ENCODE peak calls at places on chromosomes 16 and 17, in seven cellular contexts. B is HFF-Myc, O is heart left ventricle, Z is aorta, H is H7, G is heart right ventricle, K is A549. D is an unnamed sample.

GRCh38 chr16:30131869-30132475 is 9.0 kb upstream of the MAPK3 start:
- DNase-seq in B (no peak), O (no peak), Z (no peak), H (no peak), G (no peak), K (no peak), D (no peak)

GRCh38 chr17:10809605-10810004 is 5.7 kb upstream of the TMEM238L start:
- DNase-seq in B (no peak), O (no peak), Z (no peak), H (no peak), G (no peak), K (no peak), D (no peak)

GRCh38 chr17:69358688-69359596 is 32.0 kb upstream of the ABCA5 start:
- DNase-seq in B (no peak), O (no peak), Z (no peak), H (peak), G (no peak), K (no peak), D (peak)

GRCh38 chr17:74147966-74148365 is 55.5 kb upstream of the RPL38 start:
- DNase-seq in B (no peak), O (no peak), Z (no peak), H (no peak), G (no peak), K (no peak), D (no peak)

GRCh38 chr17:59332890-59333377 is 1.5 kb downstream of the YPEL2 start:
- DNase-seq in B (no peak), O (no peak), Z (peak), H (no peak), G (peak), K (no peak), D (no peak)

GRCh38 chr17:66916946-66917345 is 47.6 kb upstream of the CACNG4 start:
- DNase-seq in B (no peak), O (no peak), Z (no peak), H (no peak), G (no peak), K (no peak), D (no peak)

GRCh38 chr17:69870751-69871199 is 204.2 kb upstream of the KCNJ16 start:
- DNase-seq in B (peak), O (no peak), Z (no peak), H (peak), G (no peak), K (no peak), D (no peak)

GRCh38 chr16:31703526-31704128 is 170.0 kb upstream of the ZNF267 start:
- DNase-seq in B (no peak), O (no peak), Z (no peak), H (peak), G (no peak), K (no peak), D (no peak)

GRCh38 chr17:51997723-51998122 is 160.8 kb downstream of the CA10 start:
- DNase-seq in B (no peak), O (no peak), Z (no peak), H (no peak), G (no peak), K (no peak), D (peak)

GRCh38 chr16:78638371-78638770 is 538.9 kb downstream of the WWOX start:
- DNase-seq in B (no peak), O (no peak), Z (no peak), H (no peak), G (no peak), K (no peak), D (no peak)

GRCh38 chr17:10106067-10106466 is 92.3 kb downstream of the GAS7 start:
- DNase-seq in B (no peak), O (no peak), Z (no peak), H (no peak), G (no peak), K (no peak), D (no peak)

GRCh38 chr16:66983033-66983432 is 5.4 kb upstream of the CES4A start:
- DNase-seq in B (no peak), O (peak), Z (no peak), H (no peak), G (no peak), K (no peak), D (no peak)

GRCh38 chr16:23104032-23104955 is 45.0 kb downstream of the USP31 start:
- DNase-seq in B (no peak), O (no peak), Z (no peak), H (no peak), G (no peak), K (no peak), D (peak)

GRCh38 chr17:36889955-36890354 is 47.3 kb upstream of the LHX1 start:
- DNase-seq in B (no peak), O (no peak), Z (no peak), H (no peak), G (no peak), K (no peak), D (no peak)

GRCh38 chr17:51796026-51796425 is 362.5 kb downstream of the CA10 start:
- DNase-seq in B (no peak), O (no peak), Z (no peak), H (no peak), G (no peak), K (no peak), D (no peak)

GRCh38 chr17:31581022-31581483 is 189.6 kb downstream of the RAB11FIP4 start:
- DNase-seq in B (no peak), O (peak), Z (peak), H (peak), G (peak), K (no peak), D (no peak)

GRCh38 chr16:50213939-50214519 is 52.3 kb upstream of the ADCY7 start:
- DNase-seq in B (no peak), O (no peak), Z (no peak), H (peak), G (no peak), K (peak), D (no peak)

GRCh38 chr16:7025616-7026190 is 306.9 kb upstream of the RBFOX1 start:
- DNase-seq in B (no peak), O (peak), Z (peak), H (peak), G (peak), K (peak), D (peak)

GRCh38 chr16:14020141-14020540 is 51.0 kb upstream of the MRTFB start:
- DNase-seq in B (no peak), O (no peak), Z (no peak), H (no peak), G (no peak), K (no peak), D (no peak)

GRCh38 chr17:7307686-7308624 is 527 bp downstream of the EIF5A start:
- DNase-seq in B (no peak), O (peak), Z (peak), H (peak), G (no peak), K (peak), D (no peak)

GRCh38 chr16:59783191-59783590 is 1049.1 kb upstream of the GOT2 start:
- DNase-seq in B (no peak), O (no peak), Z (no peak), H (no peak), G (no peak), K (no peak), D (no peak)

GRCh38 chr17:29615492-29616299 is 7.0 kb downstream of the CORO6 start:
- DNase-seq in B (no peak), O (peak), Z (peak), H (peak), G (peak), K (peak), D (peak)

GRCh38 chr16:65740716-65741115 is 618.9 kb upstream of the CDH11 start:
- DNase-seq in B (no peak), O (no peak), Z (no peak), H (no peak), G (no peak), K (no peak), D (no peak)

GRCh38 chr16:59397638-59398037 is 663.5 kb upstream of the GOT2 start:
- DNase-seq in B (no peak), O (no peak), Z (no peak), H (no peak), G (no peak), K (no peak), D (no peak)

GRCh38 chr16:54342001-54342776 is 55.6 kb upstream of the IRX3 start:
- DNase-seq in B (no peak), O (no peak), Z (no peak), H (no peak), G (no peak), K (no peak), D (no peak)

GRCh38 chr17:30970757-30971567 is at the start of gene RNF135:
- DNase-seq in B (peak), O (peak), Z (peak), H (peak), G (peak), K (peak), D (no peak)

GRCh38 chr16:87043273-87044030 is 273.7 kb downstream of the C16orf95 start:
- DNase-seq in B (no peak), O (no peak), Z (no peak), H (no peak), G (peak), K (no peak), D (no peak)
- H3K4me3 ChIP-seq in B (no peak), O (peak), Z (no peak), H (no peak), G (no peak), K (no peak), D (no peak)

DNA sequence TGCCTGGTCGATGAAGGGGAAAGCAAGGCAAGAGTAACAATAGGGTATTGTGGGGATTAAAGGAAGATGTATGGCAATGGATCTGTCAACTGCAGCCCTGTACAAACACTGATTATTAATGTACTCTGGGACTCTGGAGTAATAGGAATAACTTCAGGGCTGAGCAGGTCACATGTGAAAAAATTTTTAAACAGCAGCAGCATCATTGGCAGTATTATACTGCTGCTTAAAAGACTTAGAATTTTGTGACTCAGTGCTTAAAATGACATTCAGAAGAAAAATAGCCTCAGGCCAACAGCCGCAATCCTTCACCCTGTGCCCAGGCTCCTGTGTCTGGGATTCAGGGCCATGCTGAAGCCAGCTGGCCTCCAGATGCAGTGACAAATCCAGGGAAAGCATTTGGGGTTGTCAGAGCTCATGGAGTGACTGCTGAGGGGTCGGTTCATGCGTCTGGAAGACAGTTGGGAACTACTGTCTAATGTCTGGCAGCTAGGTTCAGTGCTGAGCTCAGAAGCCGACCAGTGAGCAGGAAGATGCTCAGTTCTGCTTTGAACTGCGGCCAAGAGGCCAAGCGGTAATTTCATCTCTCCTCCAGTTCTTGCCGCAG is 22.2 kb downstream of the TEX2 start:
- DNase-seq in B (peak), O (peak), Z (peak), H (no peak), G (peak), K (no peak), D (no peak)
- H3K4me3 ChIP-seq in B (peak), O (no peak), Z (no peak), H (no peak), G (no peak), K (no peak), D (no peak)

DNA sequence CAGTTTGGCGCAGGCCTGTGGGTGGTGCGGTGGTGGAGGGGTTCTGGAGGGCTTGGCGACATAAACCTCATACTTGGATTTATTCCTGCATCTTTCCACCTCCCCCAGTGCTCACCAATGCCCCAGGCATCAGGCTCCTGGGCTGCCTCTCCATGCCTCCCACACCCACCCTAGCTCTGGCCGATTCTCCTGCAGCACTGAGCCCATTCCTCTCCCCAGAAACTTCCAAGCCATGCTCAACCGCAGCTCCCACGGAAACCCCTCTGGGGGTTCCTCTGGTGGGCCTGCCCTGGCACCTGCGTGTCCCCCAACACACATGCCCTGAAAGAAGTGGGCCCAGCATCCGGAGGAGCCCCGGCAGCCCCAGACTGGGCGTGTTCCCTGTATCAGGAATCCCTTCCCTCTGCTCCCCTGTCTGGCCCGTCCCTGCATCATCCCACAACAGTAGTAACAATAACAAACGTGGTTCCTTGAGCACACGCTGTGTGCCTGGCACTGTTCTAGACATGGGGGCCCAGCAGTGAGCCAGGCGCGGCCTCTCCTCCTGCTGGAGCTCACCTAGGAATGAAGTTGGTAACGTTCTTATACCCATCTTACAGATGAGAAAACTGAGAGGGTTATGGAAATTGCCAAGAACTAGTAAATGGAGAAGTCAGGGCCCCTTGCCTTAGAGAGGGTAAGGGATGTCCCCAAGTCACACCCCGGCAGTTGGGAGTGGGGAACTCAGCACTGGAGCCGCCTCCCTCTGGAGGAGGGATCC is 2.3 kb downstream of the PRSS21 start:
- DNase-seq in B (no peak), O (no peak), Z (peak), H (peak), G (no peak), K (no peak), D (no peak)
- H3K4me3 ChIP-seq in B (no peak), O (no peak), Z (no peak), H (no peak), G (no peak), K (no peak), D (no peak)

GRCh38 chr17:4584835-4585187 is 482 bp downstream of the SMTNL2 start:
- DNase-seq in B (no peak), O (no peak), Z (peak), H (peak), G (no peak), K (no peak), D (no peak)
- H3K4me3 ChIP-seq in B (no peak), O (peak), Z (no peak), H (peak), G (peak), K (peak), D (peak)

DNA sequence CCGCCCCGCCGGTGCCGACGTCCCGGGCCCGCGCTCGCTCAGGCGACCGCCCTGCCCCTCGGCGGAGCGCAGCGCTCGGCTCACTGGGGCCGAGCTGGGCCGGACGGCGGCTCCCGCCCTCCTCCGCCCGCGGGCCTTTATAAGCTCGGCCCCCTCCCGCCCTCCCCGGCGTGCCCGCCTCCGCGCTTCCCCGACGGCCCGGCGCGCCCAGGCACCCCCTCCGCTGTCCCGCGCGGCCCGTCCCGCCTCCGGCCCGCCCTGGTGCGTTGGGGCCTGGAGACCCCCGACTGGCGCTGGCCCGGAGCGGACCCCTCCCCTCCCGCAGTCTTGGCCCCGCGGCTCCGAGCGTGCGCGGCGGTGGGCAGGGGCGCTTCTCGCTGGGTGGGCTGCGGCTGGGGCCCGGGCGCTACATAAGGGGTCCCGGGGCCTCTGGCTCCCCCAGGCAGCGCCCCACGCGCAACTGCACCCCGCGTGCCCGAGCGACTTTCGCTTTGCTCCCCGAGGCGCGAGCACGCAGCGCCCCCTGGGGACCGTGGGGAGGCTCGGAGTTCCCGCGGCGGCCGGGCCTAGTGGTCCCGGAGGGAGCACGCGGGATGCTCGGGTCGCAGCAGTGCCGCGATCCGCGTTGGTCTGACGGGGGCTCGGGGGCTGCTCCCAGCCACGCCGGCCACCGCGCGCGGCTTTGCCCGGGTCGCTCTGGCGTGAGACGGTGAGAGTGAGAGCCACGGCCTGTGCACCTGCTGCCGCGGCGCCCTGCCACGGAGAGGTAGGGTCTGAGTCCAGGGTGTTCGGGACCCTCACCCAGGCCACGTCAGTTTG is at the start of gene PIEZO1:
- DNase-seq in B (no peak), O (peak), Z (peak), H (peak), G (peak), K (peak), D (peak)
- H3K4me3 ChIP-seq in B (peak), O (peak), Z (peak), H (peak), G (peak), K (peak), D (peak)

GRCh38 chr17:50149099-50149424 is 1.4 kb downstream of the PPP1R9B start:
- DNase-seq in B (no peak), O (no peak), Z (no peak), H (no peak), G (no peak), K (no peak), D (no peak)

GRCh38 chr17:50146927-50147640 is 3.4 kb downstream of the PPP1R9B start:
- DNase-seq in B (no peak), O (no peak), Z (peak), H (peak), G (no peak), K (no peak), D (no peak)

GRCh38 chr17:50148226-50149098 is 2.0 kb downstream of the PPP1R9B start:
- DNase-seq in B (no peak), O (peak), Z (peak), H (peak), G (no peak), K (peak), D (peak)

GRCh38 chr17:50146230-50146926 is 4.1 kb downstream of the PPP1R9B start:
- DNase-seq in B (no peak), O (no peak), Z (no peak), H (peak), G (no peak), K (no peak), D (no peak)

DNA sequence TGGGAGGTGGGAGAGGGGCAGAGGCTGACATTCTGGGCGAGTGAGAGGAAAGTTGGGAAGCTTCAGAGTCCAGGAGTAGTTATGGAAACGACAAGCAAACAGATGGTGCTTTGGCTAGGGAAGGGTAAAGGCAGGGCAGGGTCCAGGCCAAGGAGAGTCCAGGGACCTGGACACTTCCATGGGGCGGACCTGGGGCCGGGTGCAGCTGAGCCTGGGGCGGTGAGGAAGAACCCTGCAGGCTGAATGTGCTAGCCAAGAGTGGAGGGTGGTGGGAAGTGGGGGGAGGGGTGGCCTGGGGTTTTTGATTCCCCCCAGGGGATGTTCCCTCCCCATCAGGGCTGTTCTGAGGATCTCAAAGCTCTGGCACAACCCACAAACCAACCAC is 2.6 kb downstream of the PPP1R9B start:
- DNase-seq in B (no peak), O (no peak), Z (peak), H (peak), G (no peak), K (no peak), D (peak)
- H3K4me3 ChIP-seq in B (peak), O (peak), Z (peak), H (no peak), G (peak), K (peak), D (peak)

D was measured in Caco-2.